ENCODE peak calls at places on chromosomes 12 and 14, in five cellular contexts. F is lung, Q is right lobe of liver, G is kidney, C is small intestine. L is an unnamed sample.

GRCh38 chr14:89911018-89911919 is 43.3 kb downstream of the EFCAB11 start:
- DNase-seq in C (peak; percentile 67), Q (peak; percentile 35), F (no peak), G (no peak), L (peak; percentile 83)

GRCh38 chr14:59632381-59632780 is 55.8 kb upstream of the CCDC175 start:
- DNase-seq in Q (peak; percentile 25), G (no peak), F (no peak), C (peak; percentile 32), L (no peak)

GRCh38 chr14:41605550-41606248 is 977 bp upstream of the LRFN5 start:
- DNase-seq in F (no peak), G (peak; percentile 48), Q (no peak), C (no peak), L (no peak)

GRCh38 chr12:93594766-93595165 is 22.3 kb downstream of the SOCS2 start:
- DNase-seq in Q (no peak), F (no peak), G (no peak), C (no peak), L (no peak)

GRCh38 chr14:74514471-74514932 is 20.9 kb downstream of the ISCA2 start:
- DNase-seq in G (peak; percentile 64), F (peak; percentile 51), C (peak; percentile 9), Q (peak; percentile 24), L (peak; percentile 62)

GRCh38 chr14:52551696-52552062 is 626 bp downstream of the TXNDC16 start:
- DNase-seq in G (no peak), Q (no peak), C (peak; percentile 47), F (no peak), L (peak; percentile 21)

GRCh38 chr12:27561535-27562350 is 37.7 kb downstream of the PPFIBP1 start:
- DNase-seq in Q (no peak), F (no peak), C (no peak), G (no peak), L (no peak)

GRCh38 chr14:21245813-21246212 is 23.4 kb downstream of the HNRNPC start:
- DNase-seq in Q (no peak), F (no peak), C (no peak), G (no peak), L (no peak)

GRCh38 chr14:37142835-37143499 is 29.4 kb downstream of the SLC25A21 start:
- DNase-seq in C (no peak), F (no peak), Q (no peak), G (no peak), L (peak; percentile 48)

GRCh38 chr12:27505771-27506170 is 18.2 kb upstream of the PPFIBP1 start:
- DNase-seq in Q (no peak), F (no peak), G (no peak), C (no peak), L (no peak)

GRCh38 chr12:45655186-45655585 is 74.3 kb upstream of the ARID2 start:
- DNase-seq in F (no peak), C (peak; percentile 48), Q (no peak), G (no peak), L (no peak)

GRCh38 chr14:65277027-65277426 is 135.5 kb upstream of the FUT8 start:
- DNase-seq in Q (no peak), C (no peak), G (no peak), F (no peak), L (no peak)

GRCh38 chr12:89721291-89721987 is 12.8 kb upstream of the ATP2B1 start:
- DNase-seq in C (no peak), Q (no peak), G (no peak), F (no peak), L (no peak)

GRCh38 chr12:113310489-113310888 is 24.4 kb downstream of the SLC8B1 start:
- DNase-seq in F (no peak), C (peak; percentile 12), G (no peak), Q (no peak), L (no peak)

GRCh38 chr12:13222076-13222475 is 25.6 kb downstream of the EMP1 start:
- DNase-seq in Q (no peak), C (peak; percentile 99), G (peak; percentile 86), F (peak; percentile 52), L (peak; percentile 42)

GRCh38 chr12:81136519-81136918 is 58.6 kb downstream of the ACSS3 start:
- DNase-seq in F (no peak), C (no peak), G (no peak), Q (no peak), L (no peak)

GRCh38 chr14:35402323-35403084 is 2.0 kb downstream of the NFKBIA start:
- DNase-seq in Q (peak; percentile 49), F (no peak), G (peak; percentile 69), C (peak; percentile 77), L (no peak)

GRCh38 chr14:101956179-101956885 is 8.0 kb upstream of the DYNC1H1 start:
- DNase-seq in C (no peak), Q (no peak), G (peak; percentile 62), F (no peak), L (no peak)

GRCh38 chr12:2376855-2377657 is 324.3 kb downstream of the CACNA1C start:
- DNase-seq in F (no peak), C (peak; percentile 32), Q (no peak), G (no peak), L (no peak)

GRCh38 chr12:15710860-15711510 is 78.2 kb downstream of the EPS8 start:
- DNase-seq in F (no peak), Q (no peak), G (no peak), C (peak; percentile 66), L (no peak)

GRCh38 chr14:100658514-100658886 is 68.2 kb upstream of the DLK1 start:
- DNase-seq in Q (no peak), G (no peak), F (no peak), C (no peak), L (no peak)

GRCh38 chr12:49698619-49699545 is 8.3 kb downstream of the FMNL3 start:
- DNase-seq in F (no peak), G (peak; percentile 75), Q (no peak), C (peak; percentile 23), L (no peak)

GRCh38 chr12:52976574-52977071 is 27.7 kb downstream of the KRT18 start:
- DNase-seq in G (no peak), C (no peak), F (no peak), Q (no peak), L (peak; percentile 95)

GRCh38 chr12:111766608-111767361 is at the start of gene ALDH2:
- DNase-seq in Q (peak; percentile 88), G (peak; percentile 93), F (peak; percentile 75), C (peak; percentile 76), L (peak; percentile 45)

GRCh38 chr12:114397978-114398881 is 7.7 kb downstream of the TBX5 start:
- DNase-seq in G (no peak), Q (no peak), F (no peak), C (no peak), L (no peak)

GRCh38 chr14:30020271-30020670 is 92.6 kb upstream of the PRKD1 start:
- DNase-seq in G (no peak), C (no peak), Q (no peak), F (no peak), L (no peak)

DNA sequence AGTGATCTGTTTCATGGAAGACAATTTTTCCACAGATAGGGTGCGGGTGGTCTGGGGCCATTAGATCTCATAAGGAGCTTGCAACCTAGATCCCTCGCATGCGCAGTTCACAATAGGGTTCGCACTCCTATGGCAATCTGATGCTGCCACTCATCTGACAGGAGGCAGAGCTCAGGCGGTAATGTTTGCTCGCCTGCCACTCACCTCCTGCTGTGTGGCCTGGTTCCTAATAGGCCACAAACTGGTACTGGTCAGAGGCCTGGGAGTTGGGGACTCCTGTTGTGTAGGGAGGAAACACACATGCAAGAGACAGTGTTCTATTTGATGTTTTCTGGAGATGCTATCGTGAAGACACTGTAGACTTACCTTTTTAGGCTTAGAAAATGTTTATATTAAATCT is 77.0 kb upstream of the FGD4 start:
- DNase-seq in G (no peak), F (no peak), Q (no peak), C (no peak), L (no peak)
- H3K4me3 ChIP-seq in G (no peak overlapping the region), F (no peak overlapping the region), Q (no peak overlapping the region), C (no peak overlapping the region), L (no peak overlapping the region)

GRCh38 chr12:121397521-121397920 is 2.4 kb upstream of the RNF34 start:
- DNase-seq in C (no peak), Q (no peak), F (no peak), G (no peak), L (no peak)
- H3K27ac ChIP-seq in C (no peak overlapping the region), Q (no peak overlapping the region), F (no peak overlapping the region), G (no peak overlapping the region), L (no peak overlapping the region)

GRCh38 chr12:6158263-6158662 is 33.8 kb upstream of the VWF start:
- DNase-seq in C (no peak), F (no peak), G (no peak), Q (no peak), L (peak; percentile 61)

GRCh38 chr12:6154730-6155459 is 30.4 kb upstream of the VWF start:
- DNase-seq in F (peak; percentile 43), C (no peak), G (peak; percentile 87), Q (peak; percentile 55), L (no peak)

GRCh38 chr12:6158749-6159148 is 34.3 kb upstream of the VWF start:
- DNase-seq in C (no peak), G (no peak), F (no peak), Q (no peak), L (no peak)

GRCh38 chr12:6161124-6161882 is 36.8 kb upstream of the VWF start:
- DNase-seq in F (no peak), C (no peak), G (peak; percentile 81), Q (no peak), L (no peak)

DNA sequence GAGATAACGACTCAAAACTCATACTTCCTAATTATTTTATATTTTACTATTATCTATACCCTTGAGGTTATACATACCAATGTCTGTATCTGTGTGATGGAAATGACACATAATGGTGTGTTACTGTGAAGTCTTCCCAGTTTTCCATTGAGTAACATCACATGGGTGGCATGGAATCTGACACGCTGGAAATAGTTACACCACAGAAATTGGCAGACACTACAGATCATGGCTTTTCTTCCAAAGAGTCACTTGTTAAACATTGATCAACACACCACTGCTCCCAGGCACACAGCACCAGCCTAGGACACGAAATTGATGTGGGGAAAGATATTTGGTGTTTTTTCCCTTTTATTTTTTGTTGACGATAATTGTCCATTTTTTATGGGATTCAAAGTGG is 33.0 kb upstream of the VWF start:
- DNase-seq in F (no peak), Q (no peak), G (no peak), C (no peak), L (no peak)
- H3K4me3 ChIP-seq in F (no peak overlapping the region), Q (no peak overlapping the region), G (no peak overlapping the region), C (no peak overlapping the region), L (no peak overlapping the region)

DNA sequence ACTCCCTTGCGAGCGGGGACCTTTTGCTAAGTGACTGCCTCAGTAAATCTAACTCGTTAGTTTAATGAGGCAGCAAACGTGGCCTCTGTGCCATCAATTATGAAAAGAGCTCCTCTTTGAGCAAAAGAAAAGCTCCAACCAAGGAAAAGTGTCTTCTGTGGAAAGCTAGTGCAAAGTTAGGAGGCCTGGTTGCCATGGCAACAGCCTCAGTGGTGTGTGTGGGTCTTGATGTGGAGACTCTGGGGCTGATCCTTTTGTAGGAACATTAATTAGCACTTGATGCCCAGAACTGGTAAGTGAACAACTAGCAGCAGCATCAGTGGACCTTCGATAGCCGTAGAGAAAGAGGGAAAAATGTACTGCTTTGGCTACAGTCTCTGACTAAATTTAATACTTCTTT is 145.7 kb downstream of the CHST11 start:
- DNase-seq in C (no peak), F (no peak), G (no peak), Q (no peak), L (no peak)
- H3K27ac ChIP-seq in C (no peak overlapping the region), F (no peak overlapping the region), G (no peak overlapping the region), Q (no peak overlapping the region), L (no peak overlapping the region)

L was measured in SJSA1.